ENCODE peak calls at places on chromosomes 3 and 15, in six cellular contexts. One of them, this sample, is unnamed.
A peak's percentile ranks its signal among the peaks of the same experiment; 100 is the strongest.

GRCh38 chr3:181326637-181327223 is 337.2 kb upstream of the DNAJC19 start:
- DNase-seq in cardiac fibroblast: peak; percentile 46
- DNase-seq in fibroblast of the aortic adventitia: peak; percentile 54
- DNase-seq in upper lobe of right lung: no peak
- DNase-seq in GM12878: no peak
- DNase-seq in colonic mucosa: no peak
- DNase-seq in this sample: peak; percentile 34

GRCh38 chr3:169147246-169148008 is 516.1 kb downstream of the MECOM start:
- DNase-seq in GM12878: no peak
- DNase-seq in colonic mucosa: peak; percentile 68
- DNase-seq in cardiac fibroblast: peak; percentile 74
- DNase-seq in fibroblast of the aortic adventitia: peak; percentile 79
- DNase-seq in upper lobe of right lung: peak; percentile 68
- DNase-seq in this sample: peak; percentile 29

GRCh38 chr3:47901280-47901833 is 98.4 kb downstream of the DHX30 start:
- DNase-seq in GM12878: no peak
- DNase-seq in colonic mucosa: no peak
- DNase-seq in fibroblast of the aortic adventitia: no peak
- DNase-seq in upper lobe of right lung: no peak
- DNase-seq in cardiac fibroblast: no peak
- DNase-seq in this sample: no peak

GRCh38 chr15:70703483-70703882 is 59.9 kb downstream of the UACA start:
- DNase-seq in GM12878: no peak
- DNase-seq in cardiac fibroblast: peak; percentile 61
- DNase-seq in colonic mucosa: peak; percentile 37
- DNase-seq in upper lobe of right lung: no peak
- DNase-seq in fibroblast of the aortic adventitia: peak; percentile 53
- DNase-seq in this sample: peak; percentile 24

GRCh38 chr15:59605994-59606393 is 5.6 kb upstream of the GCNT3 start:
- DNase-seq in GM12878: no peak
- DNase-seq in cardiac fibroblast: no peak
- DNase-seq in upper lobe of right lung: no peak
- DNase-seq in colonic mucosa: peak; percentile 65
- DNase-seq in fibroblast of the aortic adventitia: no peak
- DNase-seq in this sample: no peak

GRCh38 chr3:109177888-109178287 is 41.4 kb downstream of the C3orf85 start:
- DNase-seq in colonic mucosa: no peak
- DNase-seq in GM12878: no peak
- DNase-seq in cardiac fibroblast: no peak
- DNase-seq in fibroblast of the aortic adventitia: no peak
- DNase-seq in upper lobe of right lung: no peak
- DNase-seq in this sample: no peak

GRCh38 chr3:154142608-154143007 is 21.4 kb downstream of the ARHGEF26 start:
- DNase-seq in upper lobe of right lung: no peak
- DNase-seq in colonic mucosa: no peak
- DNase-seq in fibroblast of the aortic adventitia: no peak
- DNase-seq in GM12878: no peak
- DNase-seq in cardiac fibroblast: no peak
- DNase-seq in this sample: no peak

GRCh38 chr15:98506172-98506571 is 142.2 kb upstream of the IGF1R start:
- DNase-seq in cardiac fibroblast: no peak
- DNase-seq in upper lobe of right lung: no peak
- DNase-seq in colonic mucosa: no peak
- DNase-seq in fibroblast of the aortic adventitia: no peak
- DNase-seq in GM12878: no peak
- DNase-seq in this sample: no peak

GRCh38 chr3:172085557-172085895 is 46.1 kb downstream of the FNDC3B start:
- DNase-seq in cardiac fibroblast: no peak
- DNase-seq in GM12878: no peak
- DNase-seq in colonic mucosa: no peak
- DNase-seq in fibroblast of the aortic adventitia: no peak
- DNase-seq in upper lobe of right lung: no peak
- DNase-seq in this sample: no peak

GRCh38 chr3:127407026-127407939 is 119.4 kb upstream of the PRR20G start:
- DNase-seq in colonic mucosa: peak; percentile 3
- DNase-seq in fibroblast of the aortic adventitia: no peak
- DNase-seq in upper lobe of right lung: no peak
- DNase-seq in GM12878: no peak
- DNase-seq in cardiac fibroblast: no peak
- DNase-seq in this sample: no peak

GRCh38 chr3:49701388-49702077 is 12.2 kb downstream of the RNF123 start:
- DNase-seq in upper lobe of right lung: no peak
- DNase-seq in fibroblast of the aortic adventitia: no peak
- DNase-seq in cardiac fibroblast: no peak
- DNase-seq in colonic mucosa: no peak
- DNase-seq in GM12878: no peak
- DNase-seq in this sample: no peak

GRCh38 chr3:194736896-194737600 is 51.4 kb downstream of the FAM43A start:
- DNase-seq in colonic mucosa: no peak
- DNase-seq in cardiac fibroblast: no peak
- DNase-seq in upper lobe of right lung: no peak
- DNase-seq in fibroblast of the aortic adventitia: no peak
- DNase-seq in GM12878: peak; percentile 20
- DNase-seq in this sample: no peak

GRCh38 chr3:4309476-4310121 is 6.4 kb downstream of the SETMAR start:
- DNase-seq in cardiac fibroblast: no peak
- DNase-seq in colonic mucosa: no peak
- DNase-seq in fibroblast of the aortic adventitia: no peak
- DNase-seq in GM12878: no peak
- DNase-seq in upper lobe of right lung: no peak
- DNase-seq in this sample: no peak

GRCh38 chr15:88267720-88268119 is 11.2 kb upstream of the NTRK3 start:
- DNase-seq in cardiac fibroblast: no peak
- DNase-seq in fibroblast of the aortic adventitia: peak; percentile 16
- DNase-seq in upper lobe of right lung: no peak
- DNase-seq in GM12878: no peak
- DNase-seq in colonic mucosa: no peak
- DNase-seq in this sample: no peak

GRCh38 chr3:32451049-32451659 is 51.5 kb downstream of the CMTM6 start:
- DNase-seq in fibroblast of the aortic adventitia: no peak
- DNase-seq in upper lobe of right lung: no peak
- DNase-seq in GM12878: no peak
- DNase-seq in colonic mucosa: no peak
- DNase-seq in cardiac fibroblast: no peak
- DNase-seq in this sample: no peak

GRCh38 chr3:154229217-154229590 is 95.1 kb downstream of the DHX36 start:
- DNase-seq in GM12878: no peak
- DNase-seq in upper lobe of right lung: no peak
- DNase-seq in cardiac fibroblast: no peak
- DNase-seq in colonic mucosa: no peak
- DNase-seq in fibroblast of the aortic adventitia: no peak
- DNase-seq in this sample: peak; percentile 7

DNA sequence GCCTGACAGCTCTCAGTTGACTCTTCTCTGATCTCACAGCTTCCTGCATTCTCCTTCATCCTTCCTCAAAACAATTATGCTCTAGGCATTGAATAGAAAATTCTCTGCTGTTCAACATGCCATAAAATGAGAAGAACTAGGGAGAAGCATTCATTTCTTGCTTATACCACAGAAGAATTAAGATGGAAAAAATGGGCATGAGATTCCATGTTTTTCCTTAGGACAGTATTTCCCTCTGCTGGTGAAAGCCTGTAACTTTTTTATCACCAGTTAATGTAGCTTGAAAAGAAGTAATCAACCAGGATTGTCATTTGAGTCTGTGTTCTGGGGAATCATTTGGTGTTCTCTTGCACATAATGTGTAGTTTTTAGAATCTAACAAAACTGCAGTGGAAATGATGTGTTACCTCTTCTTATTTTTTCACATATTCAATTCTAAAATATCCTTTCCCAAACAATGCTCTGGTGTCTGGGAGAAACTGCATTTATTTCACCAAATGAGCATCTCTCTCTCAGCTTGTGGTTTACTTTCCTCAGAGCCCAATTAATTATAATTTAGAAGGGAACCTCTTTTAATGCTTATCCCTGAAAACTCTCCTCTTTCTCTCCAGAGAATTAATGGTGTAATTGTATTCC is 92.8 kb upstream of the DCBLD2 start:
- DNase-seq in colonic mucosa: no peak
- DNase-seq in upper lobe of right lung: no peak
- DNase-seq in fibroblast of the aortic adventitia: peak; percentile 86
- DNase-seq in GM12878: no peak
- DNase-seq in cardiac fibroblast: peak; percentile 85
- DNase-seq in this sample: peak; percentile 82
- TF ChIP-seq CTCF in colonic mucosa: peak; percentile 38
- TF ChIP-seq CTCF in upper lobe of right lung: peak; percentile 70
- TF ChIP-seq CTCF in fibroblast of the aortic adventitia: peak; percentile 66
- TF ChIP-seq CTCF in GM12878: peak; percentile 54
- TF ChIP-seq CTCF in cardiac fibroblast: peak; percentile 64
- TF ChIP-seq CTCF in this sample: peak; percentile 74

DNA sequence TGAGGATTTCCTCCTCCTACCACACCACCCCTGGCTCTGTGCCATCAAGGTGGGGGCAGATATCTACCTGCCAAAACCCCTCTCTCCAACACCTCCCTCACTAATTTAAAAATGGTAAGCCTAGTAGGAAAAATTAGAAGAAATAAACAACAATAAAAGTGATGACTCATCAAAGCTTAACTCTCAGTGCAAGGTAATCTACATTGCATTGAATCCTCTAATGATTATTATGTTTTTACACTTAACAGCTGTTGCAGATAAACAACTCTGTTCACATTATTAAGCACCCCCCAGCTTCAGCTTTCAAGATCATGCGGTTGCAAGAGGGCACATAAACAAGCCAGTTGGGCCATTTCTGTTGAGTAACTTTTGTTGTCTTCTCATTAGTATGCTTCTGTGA is 396.1 kb upstream of the ATP11B start:
- DNase-seq in upper lobe of right lung: no peak
- DNase-seq in GM12878: no peak
- DNase-seq in colonic mucosa: no peak
- DNase-seq in cardiac fibroblast: no peak
- DNase-seq in fibroblast of the aortic adventitia: no peak
- DNase-seq in this sample: no peak
- H3K4me3 ChIP-seq in upper lobe of right lung: no peak overlapping the region
- H3K4me3 ChIP-seq in GM12878: no peak overlapping the region
- H3K4me3 ChIP-seq in colonic mucosa: no peak overlapping the region
- H3K4me3 ChIP-seq in cardiac fibroblast: no peak overlapping the region
- H3K4me3 ChIP-seq in fibroblast of the aortic adventitia: no peak overlapping the region
- H3K4me3 ChIP-seq in this sample: no peak overlapping the region

DNA sequence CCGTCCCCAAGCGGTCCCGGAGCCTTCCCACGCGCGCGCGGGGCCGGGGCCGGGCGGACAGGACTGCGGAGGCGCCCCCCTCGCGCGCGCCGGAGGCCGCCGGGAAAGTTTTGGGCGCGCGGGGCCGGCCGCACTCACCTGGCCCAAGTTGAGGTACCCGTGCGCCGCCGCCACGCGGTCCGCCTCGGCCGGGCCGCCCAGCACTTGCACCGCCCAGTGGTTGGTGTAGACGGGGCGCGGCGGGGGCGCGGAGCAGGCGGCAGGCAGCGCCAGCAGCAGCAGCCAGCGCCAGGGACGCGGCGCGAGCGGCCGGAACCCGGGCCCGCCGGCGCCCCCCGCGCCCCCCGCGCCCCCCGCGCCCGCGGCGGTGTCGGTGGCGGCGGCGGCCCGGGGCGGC is 273 bp downstream of the PCSK6 start:
- DNase-seq in upper lobe of right lung: peak; percentile 81
- DNase-seq in fibroblast of the aortic adventitia: no peak
- DNase-seq in colonic mucosa: peak; percentile 61
- DNase-seq in cardiac fibroblast: peak; percentile 10
- DNase-seq in GM12878: no peak
- DNase-seq in this sample: no peak
- TF ChIP-seq CTCF in upper lobe of right lung: no peak
- TF ChIP-seq CTCF in fibroblast of the aortic adventitia: no peak
- TF ChIP-seq CTCF in colonic mucosa: no peak
- TF ChIP-seq CTCF in cardiac fibroblast: no peak
- TF ChIP-seq CTCF in GM12878: no peak
- TF ChIP-seq CTCF in this sample: no peak

DNA sequence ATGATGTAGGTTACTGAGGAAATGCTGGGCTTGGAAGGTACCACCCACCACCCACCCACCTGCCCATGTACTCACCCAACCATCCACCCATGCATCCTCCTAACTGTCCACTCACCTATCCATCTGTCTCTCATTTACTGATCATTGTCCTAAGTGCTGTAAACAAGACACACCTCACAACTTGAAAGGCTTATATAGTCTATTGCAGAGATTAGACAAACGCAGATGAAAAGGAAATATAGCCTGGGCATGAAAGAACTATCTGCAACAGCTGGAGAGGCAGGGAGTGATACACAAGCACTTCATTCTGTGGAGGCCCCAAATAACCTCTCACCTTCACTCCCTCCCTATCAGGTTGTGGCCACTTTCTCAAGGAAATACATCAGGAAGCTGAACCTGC is 54.0 kb downstream of the DAPK2 start:
- DNase-seq in colonic mucosa: no peak
- DNase-seq in cardiac fibroblast: no peak
- DNase-seq in GM12878: no peak
- DNase-seq in fibroblast of the aortic adventitia: no peak
- DNase-seq in upper lobe of right lung: no peak
- DNase-seq in this sample: no peak
- H3K4me3 ChIP-seq in colonic mucosa: no peak overlapping the region
- H3K4me3 ChIP-seq in cardiac fibroblast: no peak overlapping the region
- H3K4me3 ChIP-seq in GM12878: no peak overlapping the region
- H3K4me3 ChIP-seq in fibroblast of the aortic adventitia: no peak overlapping the region
- H3K4me3 ChIP-seq in upper lobe of right lung: no peak overlapping the region
- H3K4me3 ChIP-seq in this sample: no peak overlapping the region

This sample was measured in fibroblast of mammary gland.